ENCODE peak calls at places on chromosome 21, in four cellular contexts. P, O, G and V are unnamed samples.

GRCh38 chr21:36661511-36662309 is 37.2 kb upstream of the SIM2 start:
- DNase-seq in O (no peak), P (no peak), G (no peak), V (peak)

GRCh38 chr21:40146201-40146890 is 279.1 kb downstream of the PCP4 start:
- DNase-seq in G (no peak), P (peak), O (no peak), V (no peak)

GRCh38 chr21:16587141-16587570 is 857.4 kb downstream of the USP25 start:
- DNase-seq in O (no peak), G (peak), P (peak), V (no peak)

GRCh38 chr21:18411565-18411964 is 8.0 kb upstream of the TMPRSS15 start:
- DNase-seq in G (no peak), O (no peak), P (no peak), V (no peak)

GRCh38 chr21:26070822-26071425 is 99.6 kb downstream of the APP start:
- DNase-seq in G (no peak), P (no peak), O (peak), V (no peak)

GRCh38 chr21:10640446-10640845 is 119.1 kb downstream of the TPTE start:
- DNase-seq in O (no peak), P (no peak), G (no peak), V (no peak)

GRCh38 chr21:36297938-36298572 is 21.9 kb upstream of the MORC3 start:
- DNase-seq in P (peak), O (peak), G (peak), V (no peak)

GRCh38 chr21:44024257-44024656 is 12.1 kb downstream of the TRAPPC10 start:
- DNase-seq in P (no peak), O (no peak), G (no peak), V (no peak)

GRCh38 chr21:23356905-23357304 is 2250.4 kb downstream of the MRPL39 start:
- DNase-seq in G (peak), P (no peak), O (no peak), V (no peak)

GRCh38 chr21:36717901-36718465 is 19.1 kb downstream of the SIM2 start:
- DNase-seq in P (no peak), O (no peak), G (no peak), V (no peak)

GRCh38 chr21:46621457-46622182 is 13.9 kb upstream of the PRMT2 start:
- DNase-seq in P (no peak), O (no peak), G (no peak), V (no peak)

GRCh38 chr21:38787461-38788274 is 18.1 kb upstream of the ETS2 start:
- DNase-seq in G (no peak), O (no peak), P (peak), V (peak)

GRCh38 chr21:29669416-29669815 is 270.4 kb downstream of the GRIK1 start:
- DNase-seq in G (no peak), P (no peak), O (no peak), V (no peak)

GRCh38 chr21:21096956-21097355 is 98.7 kb downstream of the NCAM2 start:
- DNase-seq in G (no peak), P (no peak), O (no peak), V (no peak)

GRCh38 chr21:44199448-44199847 is 41.3 kb downstream of the ICOSLG start:
- DNase-seq in P (no peak), O (no peak), G (peak), V (no peak)

GRCh38 chr21:25573409-25574206 is 33.7 kb downstream of the MRPL39 start:
- DNase-seq in G (peak), P (peak), O (no peak), V (peak)

GRCh38 chr21:39098696-39099111 is 84.5 kb downstream of the PSMG1 start:
- DNase-seq in P (no peak), G (no peak), O (no peak), V (no peak)

GRCh38 chr21:43864806-43865470 is at the start of gene AGPAT3:
- DNase-seq in O (no peak), P (no peak), G (peak), V (no peak)

GRCh38 chr21:36306872-36307534 is 13.0 kb upstream of the MORC3 start:
- DNase-seq in O (no peak), P (no peak), G (no peak), V (no peak)

GRCh38 chr21:37878946-37879660 is 37.2 kb downstream of the KCNJ6 start:
- DNase-seq in O (no peak), G (no peak), P (peak), V (no peak)

GRCh38 chr21:38433516-38433915 is 64.8 kb downstream of the ERG start:
- DNase-seq in P (no peak), G (no peak), O (no peak), V (no peak)

GRCh38 chr21:22575165-22575584 is 1577.0 kb downstream of the NCAM2 start:
- DNase-seq in O (no peak), P (no peak), G (peak), V (peak)

GRCh38 chr21:37700641-37701202 is 215.5 kb downstream of the KCNJ6 start:
- DNase-seq in P (peak), G (peak), O (no peak), V (peak)

GRCh38 chr21:38293765-38294164 is 37.0 kb downstream of the KCNJ15 start:
- DNase-seq in P (no peak), G (no peak), O (no peak), V (no peak)

GRCh38 chr21:46559291-46559983 is 45.4 kb downstream of the S100B start:
- DNase-seq in P (no peak), O (peak), G (no peak), V (no peak)

GRCh38 chr21:31874817-31875216 is 2.0 kb downstream of the HUNK start:
- DNase-seq in P (no peak), O (no peak), G (no peak), V (peak)

GRCh38 chr21:29481641-29482040 is 182.9 kb downstream of the BACH1 start:
- DNase-seq in O (no peak), P (no peak), G (no peak), V (no peak)

GRCh38 chr21:43859747-43860214 is 5.2 kb upstream of the AGPAT3 start:
- DNase-seq in O (no peak), P (no peak), G (no peak), V (no peak)

GRCh38 chr21:15543473-15543872 is 186.3 kb upstream of the USP25 start:
- DNase-seq in O (no peak), G (no peak), P (peak), V (no peak)

GRCh38 chr21:14900611-14901010 is 164.2 kb downstream of the NRIP1 start:
- DNase-seq in O (no peak), P (peak), G (no peak), V (no peak)

GRCh38 chr21:29938968-29939858 is 583 bp downstream of the GRIK1 start:
- DNase-seq in P (no peak), O (no peak), G (no peak), V (no peak)

GRCh38 chr21:30207252-30207579 is 8.7 kb downstream of the CLDN8 start:
- DNase-seq in G (no peak), P (no peak), O (no peak), V (no peak)

GRCh38 chr21:14058566-14058965 is 152.2 kb downstream of the LIPI start:
- DNase-seq in G (no peak), O (no peak), P (no peak), V (no peak)

GRCh38 chr21:8989261-8989882 is 1532.0 kb upstream of the TPTE start:
- DNase-seq in G (no peak), O (no peak), P (no peak), V (no peak)

GRCh38 chr21:39805983-39806382 is 61.0 kb downstream of the IGSF5 start:
- DNase-seq in G (no peak), P (peak), O (no peak), V (no peak)

GRCh38 chr21:40176732-40177131 is 309.5 kb downstream of the PCP4 start:
- DNase-seq in G (peak), O (no peak), P (no peak), V (peak)

GRCh38 chr21:31886896-31887595 is 14.2 kb downstream of the HUNK start:
- DNase-seq in O (no peak), P (no peak), G (no peak), V (no peak)

GRCh38 chr21:26007911-26008579 is 162.5 kb downstream of the APP start:
- DNase-seq in P (no peak), O (no peak), G (no peak), V (peak)

GRCh38 chr21:29297483-29298347 is 1.0 kb upstream of the BACH1 start:
- DNase-seq in P (no peak), O (no peak), G (no peak), V (no peak)

GRCh38 chr21:35256468-35256988 is 207.4 kb upstream of the RUNX1 start:
- DNase-seq in P (peak), G (no peak), O (no peak), V (peak)
- H3K27ac ChIP-seq in P (peak), G (no peak), O (no peak), V (peak)

GRCh38 chr21:28268685-28269084 is 724.0 kb downstream of the LTN1 start:
- DNase-seq in O (no peak), P (no peak), G (no peak), V (no peak)

GRCh38 chr21:28266061-28266460 is 726.6 kb downstream of the LTN1 start:
- DNase-seq in G (no peak), P (no peak), O (no peak), V (peak)

GRCh38 chr21:28269173-28269572 is 723.5 kb downstream of the LTN1 start:
- DNase-seq in P (no peak), O (no peak), G (no peak), V (no peak)

GRCh38 chr21:28263974-28264373 is 728.7 kb downstream of the LTN1 start:
- DNase-seq in O (no peak), P (no peak), G (no peak), V (no peak)

DNA sequence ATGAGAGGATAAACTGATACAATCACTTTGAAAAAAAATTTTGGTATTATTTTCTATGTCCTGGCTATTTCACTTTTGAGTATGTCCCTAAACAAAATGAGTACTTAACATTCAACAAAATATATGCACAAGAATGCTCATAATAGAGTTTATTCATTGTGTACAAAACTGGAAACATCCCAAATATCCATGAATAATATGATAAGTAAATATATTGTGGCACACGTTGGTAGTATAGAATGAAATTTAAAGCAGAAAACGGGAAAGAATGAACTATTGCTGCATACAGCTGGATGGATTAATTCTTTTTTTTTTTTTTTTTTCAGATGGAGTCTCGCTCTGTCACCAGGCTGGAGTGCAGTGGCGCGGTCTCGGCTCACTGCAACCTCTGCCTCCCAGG is 725.2 kb downstream of the LTN1 start:
- DNase-seq in O (no peak), G (no peak), P (no peak), V (no peak)
- H3K27ac ChIP-seq in O (no peak), G (no peak), P (no peak), V (no peak)

GRCh38 chr21:45353200-45353599 is 51.8 kb upstream of the COL18A1 start:
- DNase-seq in P (no peak), O (no peak), G (no peak), V (peak)

GRCh38 chr21:45355573-45355972 is 49.4 kb upstream of the COL18A1 start:
- DNase-seq in P (no peak), G (no peak), O (no peak), V (no peak)

GRCh38 chr21:45356251-45356650 is 48.7 kb upstream of the COL18A1 start:
- DNase-seq in O (no peak), P (no peak), G (no peak), V (no peak)

GRCh38 chr21:45356653-45357435 is 48.1 kb upstream of the COL18A1 start:
- DNase-seq in P (no peak), O (no peak), G (no peak), V (no peak)

GRCh38 chr21:45354970-45355369 is 50.0 kb upstream of the COL18A1 start:
- DNase-seq in P (no peak), G (no peak), O (no peak), V (no peak)
- H3K27ac ChIP-seq in P (no peak), G (no peak), O (no peak), V (no peak)

GRCh38 chr21:41507521-41508414 is at the start of gene TMPRSS2:
- DNase-seq in O (no peak), G (no peak), P (peak), V (no peak)

GRCh38 chr21:41509206-41509496 is 1.2 kb upstream of the TMPRSS2 start:
- DNase-seq in O (no peak), G (no peak), P (no peak), V (no peak)

GRCh38 chr21:41508415-41509205 is 652 bp upstream of the TMPRSS2 start:
- DNase-seq in G (no peak), P (no peak), O (no peak), V (no peak)

GRCh38 chr21:41510500-41510899 is 2.5 kb upstream of the TMPRSS2 start:
- DNase-seq in P (no peak), G (no peak), O (no peak), V (no peak)

GRCh38 chr21:41509733-41510132 is 1.8 kb upstream of the TMPRSS2 start:
- DNase-seq in G (no peak), P (no peak), O (no peak), V (no peak)
- H3K27ac ChIP-seq in G (no peak), P (no peak), O (no peak), V (no peak)

DNA sequence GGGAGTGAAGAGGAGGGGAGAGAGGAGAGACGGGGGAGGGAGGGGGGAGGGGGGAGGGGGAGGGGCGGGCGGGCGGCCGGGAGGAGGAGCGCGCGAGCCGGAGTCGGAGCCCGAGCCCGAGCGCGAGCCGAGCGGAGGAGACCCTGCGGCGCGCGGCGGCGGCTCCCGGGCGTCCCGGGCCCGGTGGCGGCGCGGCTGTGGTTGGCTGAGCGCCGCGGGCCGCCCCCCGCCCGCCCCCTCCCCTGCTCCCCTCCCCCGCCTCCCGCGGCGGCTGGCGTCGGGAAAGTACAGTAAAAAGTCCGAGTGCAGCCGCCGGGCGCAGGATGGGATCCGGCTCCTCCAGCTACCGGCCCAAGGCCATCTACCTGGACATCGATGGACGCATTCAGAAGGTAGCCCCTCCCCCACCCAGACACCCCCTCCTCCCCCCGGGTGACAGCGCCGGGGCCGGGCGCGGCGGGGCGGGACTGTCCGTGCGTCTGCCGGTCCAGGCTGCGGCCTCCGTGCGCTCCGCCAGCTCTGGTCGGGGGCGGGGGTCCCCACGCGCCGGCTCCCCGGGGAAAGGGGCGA is at the start of gene PDE9A:
- DNase-seq in G (no peak), O (peak), P (no peak), V (peak)
- H3K27ac ChIP-seq in G (no peak), O (no peak), P (no peak), V (peak)

GRCh38 chr21:27380303-27380702 is 413.4 kb upstream of the ADAMTS5 start:
- DNase-seq in P (no peak), O (no peak), G (no peak), V (no peak)

GRCh38 chr21:27382404-27382803 is 415.5 kb upstream of the ADAMTS5 start:
- DNase-seq in P (no peak), O (no peak), G (no peak), V (no peak)

DNA sequence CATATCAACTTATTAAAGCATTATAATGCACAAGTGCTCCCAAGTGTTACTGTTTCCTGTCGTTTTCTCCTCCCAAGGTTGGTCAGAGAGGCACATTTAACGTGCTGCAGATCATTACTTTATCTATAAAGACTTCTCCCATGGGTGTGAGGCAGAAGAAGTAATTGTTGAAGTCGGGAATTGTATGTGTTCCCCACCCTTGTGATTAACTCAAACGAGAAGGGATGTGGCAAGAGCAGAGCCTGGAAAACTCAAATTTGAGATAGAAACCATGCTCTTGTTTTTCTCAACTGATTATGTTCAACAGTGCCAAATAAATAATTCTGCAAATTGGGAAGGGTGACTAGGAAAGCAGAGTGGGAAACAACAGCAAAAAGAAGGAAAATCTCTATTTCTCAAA is 412.5 kb upstream of the ADAMTS5 start:
- DNase-seq in G (no peak), P (no peak), O (no peak), V (no peak)
- H3K27ac ChIP-seq in G (no peak), P (no peak), O (no peak), V (no peak)

GRCh38 chr21:33228455-33228854 is 1.3 kb upstream of the IFNAR2 start:
- DNase-seq in O (no peak), P (no peak), G (no peak), V (peak)
- H3K27ac ChIP-seq in O (no peak), P (no peak), G (peak), V (peak)